ENCODE peak calls at places on chromosomes 16 and 17, in eight cellular contexts. A, V, T, W, X, Q, F and Z are unnamed samples.

GRCh38 chr16:89437991-89438390 is 52.4 kb downstream of the ANKRD11 start:
- DNase-seq in A (no peak), V (no peak), T (no peak), W (peak), X (no peak), Q (no peak), F (no peak), Z (no peak)

GRCh38 chr16:86614699-86615098 is 36.4 kb downstream of the FOXL1 start:
- DNase-seq in A (no peak), V (no peak), T (no peak), W (no peak), X (no peak), Q (no peak), F (no peak), Z (no peak)

GRCh38 chr17:65850486-65850885 is 289.0 kb upstream of the AXIN2 start:
- DNase-seq in A (no peak), V (peak), T (peak), W (no peak), X (no peak), Q (peak), F (no peak), Z (peak)

GRCh38 chr17:65656390-65657250 is 95.2 kb upstream of the AXIN2 start:
- DNase-seq in A (no peak), V (no peak), T (peak), W (no peak), X (no peak), Q (peak), F (no peak), Z (no peak)

GRCh38 chr16:1779741-1780676 is 2.4 kb downstream of the SPSB3 start:
- DNase-seq in A (no peak), V (no peak), T (no peak), W (no peak), X (no peak), Q (no peak), F (no peak), Z (no peak)

GRCh38 chr17:28726912-28727726 is 1.1 kb upstream of the TLCD1 start:
- DNase-seq in A (peak), V (peak), T (peak), W (peak), X (peak), Q (peak), F (peak), Z (peak)

GRCh38 chr17:73142763-73143395 is 21.9 kb upstream of the SSTR2 start:
- DNase-seq in A (no peak), V (peak), T (peak), W (no peak), X (no peak), Q (no peak), F (no peak), Z (no peak)

GRCh38 chr16:83113811-83114210 is 487.0 kb downstream of the CDH13 start:
- DNase-seq in A (peak), V (no peak), T (no peak), W (no peak), X (no peak), Q (no peak), F (no peak), Z (no peak)

GRCh38 chr17:69012895-69013805 is 47.6 kb downstream of the ABCA9 start:
- DNase-seq in A (no peak), V (peak), T (peak), W (no peak), X (no peak), Q (peak), F (no peak), Z (peak)

GRCh38 chr16:20300312-20301097 is 26.8 kb downstream of the GP2 start:
- DNase-seq in A (no peak), V (peak), T (peak), W (no peak), X (no peak), Q (peak), F (no peak), Z (no peak)

GRCh38 chr16:68417711-68418301 is 30.5 kb downstream of the SMPD3 start:
- DNase-seq in A (no peak), V (peak), T (no peak), W (peak), X (no peak), Q (no peak), F (no peak), Z (no peak)

GRCh38 chr16:78122774-78123315 is 23.4 kb downstream of the WWOX start:
- DNase-seq in A (peak), V (peak), T (peak), W (no peak), X (no peak), Q (peak), F (no peak), Z (peak)

GRCh38 chr17:2235792-2236365 is 67.7 kb downstream of the SMG6 start:
- DNase-seq in A (no peak), V (no peak), T (peak), W (no peak), X (no peak), Q (no peak), F (no peak), Z (no peak)

GRCh38 chr16:2928796-2929195 is 17.1 kb downstream of the FLYWCH1 start:
- DNase-seq in A (no peak), V (no peak), T (no peak), W (peak), X (no peak), Q (no peak), F (no peak), Z (no peak)
- H3K4me3 ChIP-seq in A (no peak), V (no peak), T (no peak), W (no peak), X (no peak), Q (no peak), F (no peak), Z (no peak)

DNA sequence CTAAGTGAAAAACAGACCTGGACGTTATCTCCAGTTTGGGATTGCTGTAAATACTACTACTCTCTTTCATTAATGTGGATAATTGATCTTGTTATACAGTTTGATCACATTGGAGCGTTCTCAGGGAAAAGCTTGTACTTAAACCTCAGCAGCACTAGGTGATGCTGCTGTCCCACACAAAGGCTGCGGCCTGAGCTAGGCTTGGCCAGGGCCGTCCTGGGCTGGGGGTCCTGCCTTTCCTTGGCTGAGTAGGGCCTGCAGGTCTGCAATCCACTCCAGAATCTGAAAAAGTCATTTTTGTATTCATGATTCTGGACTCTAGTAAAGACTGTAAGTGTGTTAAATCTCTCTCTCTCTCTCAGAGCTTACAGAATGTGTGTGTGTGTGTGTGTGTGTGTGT is 23.7 kb upstream of the PMFBP1 start:
- DNase-seq in A (no peak), V (no peak), T (no peak), W (no peak), X (no peak), Q (no peak), F (no peak), Z (no peak)
- TF ChIP-seq CTCF in A (no peak), V (no peak), T (no peak), W (no peak), X (no peak), Q (no peak), F (no peak), Z (peak)

GRCh38 chr16:3134338-3135119 is at the start of gene ZNF213:
- DNase-seq in A (peak), V (peak), T (peak), W (peak), X (peak), Q (peak), F (peak), Z (peak)

GRCh38 chr16:3127745-3128144 is 7.1 kb upstream of the ZNF213 start:
- DNase-seq in A (no peak), V (peak), T (no peak), W (no peak), X (no peak), Q (no peak), F (no peak), Z (no peak)

GRCh38 chr16:3123986-3124886 is 10.6 kb upstream of the ZNF213 start:
- DNase-seq in A (peak), V (peak), T (peak), W (peak), X (peak), Q (peak), F (peak), Z (peak)

GRCh38 chr16:3131755-3132377 is 3.0 kb upstream of the ZNF213 start:
- DNase-seq in A (no peak), V (peak), T (peak), W (no peak), X (no peak), Q (peak), F (no peak), Z (no peak)

DNA sequence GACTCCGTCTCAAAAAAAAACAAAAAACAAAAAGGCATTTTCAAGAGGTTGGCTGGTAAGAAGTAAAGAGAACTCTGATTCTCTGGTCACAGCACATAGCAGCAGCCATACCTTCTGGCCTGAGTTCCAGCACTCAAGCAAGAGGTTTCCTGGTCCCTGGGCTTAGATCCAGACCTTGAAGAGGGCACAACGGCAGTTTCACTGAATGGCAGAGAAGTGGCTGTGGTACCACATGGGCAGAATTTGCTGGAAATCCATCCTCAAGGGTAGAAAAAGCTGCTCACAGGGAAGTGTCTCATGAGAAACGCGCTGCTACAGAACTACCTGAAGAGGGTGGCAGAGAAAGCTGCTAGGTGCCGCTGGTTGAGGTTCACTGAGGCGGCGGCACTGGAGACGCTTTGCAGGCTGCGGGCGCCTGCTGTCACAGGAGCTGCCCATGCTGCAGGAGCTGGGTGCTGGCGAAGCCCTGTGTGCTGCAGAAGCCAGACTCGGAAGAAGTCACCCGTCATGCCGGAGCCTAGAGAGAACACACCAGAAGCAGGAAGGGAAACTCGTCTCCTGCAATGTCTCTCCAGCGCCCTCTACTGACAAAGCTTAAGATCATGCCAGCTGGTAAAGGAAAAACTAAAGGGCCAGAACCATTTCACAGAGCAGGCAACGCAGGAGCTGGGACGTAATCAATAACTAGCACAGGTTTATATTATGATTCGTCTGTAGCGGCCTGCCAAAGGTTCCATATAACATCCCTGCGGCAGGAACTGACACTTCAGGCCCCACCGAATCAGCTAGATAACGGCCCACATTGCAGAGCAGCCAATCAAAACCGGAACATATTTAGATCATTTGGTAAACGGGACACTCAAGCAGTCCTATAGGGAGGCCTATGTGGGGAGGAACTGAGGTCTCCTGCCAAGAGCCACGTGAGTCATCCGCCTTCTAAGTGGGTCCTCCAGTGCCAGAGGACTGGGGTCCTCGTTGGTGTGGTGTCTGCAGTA is 5.4 kb upstream of the ZNF213 start:
- DNase-seq in A (peak), V (peak), T (peak), W (peak), X (no peak), Q (peak), F (peak), Z (peak)
- H3K4me3 ChIP-seq in A (peak), V (peak), T (peak), W (no peak), X (no peak), Q (peak), F (peak), Z (no peak)

GRCh38 chr16:66592241-66592640 is 12.3 kb upstream of the CMTM3 start:
- DNase-seq in A (no peak), V (no peak), T (no peak), W (no peak), X (no peak), Q (no peak), F (no peak), Z (no peak)

GRCh38 chr16:66591018-66591417 is 11.8 kb downstream of the CMTM2 start:
- DNase-seq in A (no peak), V (no peak), T (no peak), W (no peak), X (no peak), Q (no peak), F (no peak), Z (no peak)

GRCh38 chr16:66587881-66588600 is 8.8 kb downstream of the CMTM2 start:
- DNase-seq in A (no peak), V (no peak), T (no peak), W (no peak), X (no peak), Q (no peak), F (no peak), Z (no peak)

GRCh38 chr16:66590322-66590721 is 11.1 kb downstream of the CMTM2 start:
- DNase-seq in A (no peak), V (no peak), T (no peak), W (no peak), X (no peak), Q (no peak), F (no peak), Z (no peak)

DNA sequence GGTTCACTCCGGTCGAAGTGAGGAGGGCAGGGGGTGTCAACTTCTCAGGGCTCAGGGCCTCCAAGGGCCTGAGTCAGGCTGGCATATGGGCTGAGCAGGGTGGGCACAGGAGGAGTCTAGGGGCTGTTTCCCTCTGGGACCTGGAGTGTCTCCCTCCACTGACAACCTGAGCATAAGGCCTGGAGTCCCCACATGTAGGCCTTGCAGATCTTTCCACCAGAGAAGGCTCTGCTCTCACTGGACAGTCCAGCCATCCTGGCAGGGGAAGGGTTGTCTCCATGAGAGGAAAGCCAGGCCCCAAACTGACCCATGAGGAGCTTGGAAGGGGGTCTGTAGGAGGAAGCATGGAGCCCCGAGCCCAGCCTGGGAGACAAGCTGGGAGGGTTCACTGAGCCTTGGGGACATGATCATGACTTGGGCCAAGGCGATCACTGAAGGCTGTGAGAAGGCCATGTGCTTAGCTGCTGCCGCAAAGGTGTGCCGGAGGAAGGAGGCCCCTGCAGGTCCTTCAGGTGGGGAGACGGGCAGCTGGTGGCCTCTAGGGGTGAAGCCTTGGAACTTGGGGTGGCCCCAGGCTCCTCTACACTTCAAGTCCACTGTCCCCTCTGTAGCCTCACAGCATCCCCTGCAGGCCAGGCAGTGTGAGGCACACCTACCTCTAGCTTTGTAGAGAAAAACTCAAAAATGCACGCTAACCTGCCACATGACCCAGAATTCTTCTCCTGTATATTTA is 9.9 kb downstream of the CMTM2 start:
- DNase-seq in A (no peak), V (no peak), T (peak), W (peak), X (no peak), Q (peak), F (no peak), Z (no peak)
- TF ChIP-seq CTCF in A (peak), V (peak), T (peak), W (peak), X (peak), Q (peak), F (peak), Z (peak)

GRCh38 chr16:49953090-49953489 is 71.9 kb upstream of the CNEP1R1 start:
- DNase-seq in A (no peak), V (no peak), T (no peak), W (no peak), X (no peak), Q (no peak), F (no peak), Z (no peak)
- H3K4me3 ChIP-seq in A (no peak), V (no peak), T (no peak), W (no peak), X (no peak), Q (no peak), F (no peak), Z (no peak)

GRCh38 chr17:82656266-82656665 is 8.0 kb upstream of the WDR45B start:
- DNase-seq in A (no peak), V (no peak), T (no peak), W (peak), X (no peak), Q (no peak), F (no peak), Z (no peak)

GRCh38 chr17:82653651-82654528 is 5.6 kb upstream of the WDR45B start:
- DNase-seq in A (no peak), V (no peak), T (no peak), W (peak), X (no peak), Q (no peak), F (no peak), Z (no peak)

GRCh38 chr17:82655523-82655922 is 7.3 kb upstream of the WDR45B start:
- DNase-seq in A (no peak), V (no peak), T (no peak), W (peak), X (no peak), Q (no peak), F (no peak), Z (no peak)

GRCh38 chr17:82657926-82658325 is 9.7 kb upstream of the WDR45B start:
- DNase-seq in A (no peak), V (no peak), T (no peak), W (peak), X (no peak), Q (no peak), F (no peak), Z (no peak)

DNA sequence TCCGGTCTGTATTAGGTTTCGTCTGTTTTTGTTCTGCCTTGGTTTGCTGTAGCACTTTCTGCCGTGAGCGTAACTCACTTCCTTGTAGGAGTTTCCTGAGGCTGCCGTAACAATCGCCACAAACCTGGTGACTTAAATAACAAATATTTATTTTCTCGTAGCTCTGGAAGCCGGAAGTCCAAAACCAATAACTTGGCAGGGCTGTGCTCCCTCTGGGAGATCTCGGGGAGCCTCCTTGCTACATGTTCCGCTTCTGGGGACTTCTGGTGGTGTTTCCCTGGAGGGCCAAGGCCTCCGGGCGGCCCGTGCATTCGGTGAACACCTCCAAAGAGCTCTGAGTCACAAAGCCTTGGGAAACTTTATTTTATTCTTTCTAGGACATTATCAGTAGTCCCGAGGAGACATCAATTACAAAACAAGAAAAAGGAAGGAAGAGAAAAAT is 6.8 kb upstream of the WDR45B start:
- DNase-seq in A (no peak), V (peak), T (peak), W (peak), X (no peak), Q (peak), F (no peak), Z (no peak)
- TF ChIP-seq CTCF in A (no peak), V (no peak), T (no peak), W (no peak), X (no peak), Q (no peak), F (no peak), Z (no peak)